ENCODE peak calls at places on chromosomes 4 and X, in eight cellular contexts. G, T, I, F, V, N, Q and M are unnamed samples.

GRCh38 chr4:20487852-20488251 is 212.4 kb upstream of the PACRGL start:
- DNase-seq in G (no peak), T (no peak), I (no peak), F (no peak), V (no peak), N (no peak), Q (peak; percentile 30), M (no peak)

GRCh38 chrX:39361736-39362135 is 560.5 kb downstream of the MID1IP1 start:
- DNase-seq in G (no peak), T (no peak), I (no peak), F (no peak), V (no peak), N (no peak), Q (no peak), M (no peak)

GRCh38 chrX:71154641-71155040 is 10.0 kb downstream of the NLGN3 start:
- DNase-seq in G (no peak), T (no peak), I (no peak), F (no peak), V (no peak), N (no peak), Q (no peak), M (no peak)

GRCh38 chrX:104679175-104679574 is 113.2 kb downstream of the IL1RAPL2 start:
- DNase-seq in G (peak; percentile 4), T (no peak), I (no peak), F (no peak), V (no peak), N (no peak), Q (no peak), M (no peak)

GRCh38 chr4:83217721-83218522 is 66.7 kb downstream of the COQ2 start:
- DNase-seq in G (peak; percentile 49), T (no peak), I (no peak), F (no peak), V (peak; percentile 72), N (no peak), Q (no peak), M (no peak)

GRCh38 chrX:44088755-44089154 is 115.6 kb upstream of the NDP start:
- DNase-seq in G (no peak), T (no peak), I (no peak), F (no peak), V (no peak), N (no peak), Q (no peak), M (no peak)

GRCh38 chrX:27590044-27590443 is at the start of gene DCAF8L2:
- DNase-seq in G (no peak), T (no peak), I (no peak), F (no peak), V (no peak), N (no peak), Q (no peak), M (no peak)

GRCh38 chrX:100928660-100929613 is at the start of gene XKRX:
- DNase-seq in G (peak; percentile 44), T (peak; percentile 19), I (peak; percentile 4), F (peak; percentile 75), V (peak; percentile 25), N (peak; percentile 81), Q (no peak), M (no peak)

GRCh38 chr4:52052475-52052780 is 1.3 kb downstream of the SPATA18 start:
- DNase-seq in G (peak; percentile 45), T (no peak), I (no peak), F (no peak), V (peak; percentile 79), N (no peak), Q (no peak), M (no peak)

GRCh38 chr4:8722556-8722955 is 130.0 kb downstream of the CPZ start:
- DNase-seq in G (no peak), T (no peak), I (no peak), F (peak; percentile 9), V (no peak), N (peak; percentile 12), Q (no peak), M (no peak)

DNA sequence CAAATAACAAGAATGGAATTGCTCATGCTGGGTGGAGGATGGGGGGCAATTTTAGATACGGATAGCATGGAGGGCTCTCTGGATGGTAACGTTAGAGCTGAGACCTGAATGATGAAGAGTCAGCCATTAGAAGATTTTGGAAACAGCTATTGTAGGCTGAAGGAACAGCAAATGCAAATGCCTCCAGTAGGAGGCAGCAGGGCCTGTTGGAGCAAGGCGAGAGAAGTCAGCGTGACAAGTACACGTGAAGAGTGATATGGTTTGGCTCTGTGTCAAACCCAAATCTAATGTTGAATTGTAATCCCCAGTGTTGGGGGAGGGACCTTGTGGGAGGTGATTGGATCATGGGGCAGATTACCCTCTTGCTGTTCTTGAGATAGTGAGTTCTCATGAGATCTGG is 59.3 kb upstream of the SOD3 start:
- DNase-seq in G (peak; percentile 48), T (no peak), I (no peak), F (peak; percentile 52), V (no peak), N (no peak), Q (peak; percentile 22), M (no peak)
- TF ChIP-seq CTCF in G (peak; percentile 79), T (no peak), I (no peak), F (peak; percentile 38), V (no peak), N (no peak), Q (peak; percentile 76), M (peak; percentile 17)

GRCh38 chr4:75254745-75255144 is 259.5 kb downstream of the RCHY1 start:
- DNase-seq in G (no peak), T (no peak), I (no peak), F (no peak), V (no peak), N (no peak), Q (no peak), M (no peak)
- TF ChIP-seq CTCF in G (no peak), T (no peak), I (no peak), F (no peak), V (no peak), N (no peak), Q (no peak), M (no peak)

GRCh38 chr4:123530357-123530756 is 133.8 kb downstream of the SPRY1 start:
- DNase-seq in G (no peak), T (no peak), I (no peak), F (no peak), V (no peak), N (no peak), Q (no peak), M (no peak)

GRCh38 chr4:123536225-123536624 is 139.6 kb downstream of the SPRY1 start:
- DNase-seq in G (no peak), T (no peak), I (no peak), F (no peak), V (no peak), N (no peak), Q (no peak), M (no peak)

GRCh38 chr4:123529278-123529568 is 132.6 kb downstream of the SPRY1 start:
- DNase-seq in G (no peak), T (no peak), I (no peak), F (no peak), V (no peak), N (no peak), Q (no peak), M (no peak)

GRCh38 chr4:123535037-123535748 is 138.6 kb downstream of the SPRY1 start:
- DNase-seq in G (no peak), T (no peak), I (no peak), F (no peak), V (no peak), N (no peak), Q (no peak), M (no peak)
- TF ChIP-seq CTCF in G (no peak), T (no peak), I (no peak), F (no peak), V (no peak), N (no peak), Q (no peak), M (no peak)

GRCh38 chr4:23368081-23368697 is 521.7 kb downstream of the PPARGC1A start:
- DNase-seq in G (peak; percentile 21), T (no peak), I (no peak), F (no peak), V (no peak), N (no peak), Q (no peak), M (no peak)
- TF ChIP-seq CTCF in G (peak; percentile 37), T (no peak), I (no peak), F (peak; percentile 21), V (no peak), N (no peak), Q (no peak), M (no peak)

DNA sequence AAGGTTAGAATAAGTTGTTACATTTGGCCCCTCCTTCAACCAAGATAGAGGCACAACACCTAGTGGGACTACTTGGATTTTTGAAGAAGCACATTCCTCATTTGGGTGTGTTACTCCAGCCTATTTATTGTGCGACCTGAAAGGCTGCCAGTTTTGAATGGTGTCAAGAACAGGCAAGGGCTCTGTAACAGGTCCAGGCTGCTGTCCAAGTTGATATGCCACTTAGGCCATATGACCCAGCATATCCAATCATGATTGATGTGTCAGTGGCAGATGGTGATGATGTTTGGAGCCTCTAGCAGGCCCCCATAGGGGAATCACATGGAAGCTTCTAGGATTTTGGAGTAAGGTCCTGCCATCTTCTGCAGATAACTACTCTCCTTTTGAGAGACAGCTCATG is 35.5 kb upstream of the UGT2B4 start:
- DNase-seq in G (no peak), T (no peak), I (no peak), F (no peak), V (no peak), N (no peak), Q (no peak), M (no peak)
- TF ChIP-seq CTCF in G (no peak), T (no peak), I (no peak), F (no peak), V (no peak), N (no peak), Q (no peak), M (no peak)

DNA sequence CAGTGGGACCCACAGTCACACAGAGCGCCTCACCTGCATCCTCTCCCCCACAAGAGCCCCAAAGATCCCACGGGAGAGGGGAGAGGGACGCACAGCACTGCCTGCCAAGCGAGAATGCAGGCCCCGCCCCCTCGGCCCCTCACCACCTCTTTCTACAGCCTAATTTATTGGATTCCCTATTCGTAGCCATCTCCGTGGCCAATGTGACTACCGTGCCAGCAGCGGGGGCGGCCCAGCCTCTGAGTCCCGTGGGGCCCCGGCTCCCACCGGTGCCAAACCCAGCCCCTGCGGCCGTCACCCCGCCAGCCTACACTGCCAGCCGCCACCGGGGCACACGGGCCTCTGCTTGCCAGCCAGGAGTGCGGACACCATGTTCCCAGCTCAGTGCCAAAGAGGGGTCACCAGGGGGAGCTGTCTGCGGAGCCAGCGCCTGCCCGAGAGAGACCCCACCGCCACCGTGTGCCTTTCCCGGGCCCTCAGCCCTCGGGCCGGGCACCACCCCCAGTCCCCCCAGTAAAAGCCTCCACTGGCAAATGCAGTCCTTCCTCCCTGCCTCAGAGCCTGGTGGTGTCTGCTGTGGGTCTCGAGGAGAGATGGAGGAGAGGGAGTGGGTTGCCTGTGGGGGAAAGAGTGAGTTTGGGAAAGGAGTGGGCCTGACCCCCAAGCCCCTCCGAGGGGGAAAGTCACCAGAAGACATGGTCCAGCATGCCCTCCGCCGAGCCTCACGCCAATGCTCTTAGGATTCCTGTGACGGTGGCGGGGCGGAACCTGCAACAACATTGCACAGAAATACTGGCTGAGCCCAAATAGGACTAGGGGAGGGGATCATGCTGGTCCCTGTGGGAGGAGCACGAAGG is 19.6 kb upstream of the PLXNB3 start:
- DNase-seq in G (no peak), T (no peak), I (no peak), F (no peak), V (no peak), N (peak; percentile 77), Q (no peak), M (no peak)
- TF ChIP-seq CTCF in G (peak; percentile 15), T (no peak), I (no peak), F (peak; percentile 0), V (no peak), N (no peak), Q (no peak), M (peak; percentile 13)